ENCODE peak calls at places on chromosomes 2 and 18, in seven cellular contexts. One of them, this sample, is unnamed.

GRCh38 chr18:63646916-63647315 is 2.9 kb upstream of the SERPINB4 start:
- DNase-seq in iPS DF 6.9: no peak
- DNase-seq in astrocyte: no peak
- DNase-seq in hepatocyte: no peak
- DNase-seq in fibroblast of mammary gland: peak; percentile 19
- DNase-seq in thoracic aorta: no peak
- DNase-seq in fibroblast of lung: no peak
- DNase-seq in this sample: no peak

GRCh38 chr2:159052157-159052561 is 83.7 kb downstream of the TANC1 start:
- DNase-seq in thoracic aorta: no peak
- DNase-seq in hepatocyte: no peak
- DNase-seq in iPS DF 6.9: no peak
- DNase-seq in fibroblast of mammary gland: no peak
- DNase-seq in astrocyte: no peak
- DNase-seq in fibroblast of lung: no peak
- DNase-seq in this sample: no peak

GRCh38 chr2:74578476-74578875 is 24.0 kb downstream of the DOK1 start:
- DNase-seq in iPS DF 6.9: no peak
- DNase-seq in hepatocyte: no peak
- DNase-seq in thoracic aorta: no peak
- DNase-seq in astrocyte: no peak
- DNase-seq in fibroblast of lung: no peak
- DNase-seq in fibroblast of mammary gland: no peak
- DNase-seq in this sample: no peak

GRCh38 chr18:71336811-71337210 is 1048.0 kb downstream of the SOCS6 start:
- DNase-seq in thoracic aorta: no peak
- DNase-seq in fibroblast of mammary gland: no peak
- DNase-seq in iPS DF 6.9: no peak
- DNase-seq in fibroblast of lung: no peak
- DNase-seq in hepatocyte: no peak
- DNase-seq in astrocyte: no peak
- DNase-seq in this sample: no peak

GRCh38 chr2:25700221-25700660 is 26.9 kb upstream of the DTNB start:
- DNase-seq in fibroblast of mammary gland: peak; percentile 69
- DNase-seq in hepatocyte: peak; percentile 70
- DNase-seq in thoracic aorta: no peak
- DNase-seq in iPS DF 6.9: no peak
- DNase-seq in fibroblast of lung: peak; percentile 33
- DNase-seq in astrocyte: peak; percentile 27
- DNase-seq in this sample: peak; percentile 29

GRCh38 chr2:236562434-236562833 is 7.2 kb upstream of the ACKR3 start:
- DNase-seq in fibroblast of mammary gland: peak; percentile 33
- DNase-seq in fibroblast of lung: no peak
- DNase-seq in thoracic aorta: no peak
- DNase-seq in iPS DF 6.9: no peak
- DNase-seq in hepatocyte: no peak
- DNase-seq in astrocyte: no peak
- DNase-seq in this sample: no peak

GRCh38 chr2:229090231-229090630 is 180.9 kb downstream of the PID1 start:
- DNase-seq in iPS DF 6.9: no peak
- DNase-seq in fibroblast of lung: peak; percentile 9
- DNase-seq in thoracic aorta: no peak
- DNase-seq in hepatocyte: no peak
- DNase-seq in fibroblast of mammary gland: peak; percentile 70
- DNase-seq in astrocyte: no peak
- DNase-seq in this sample: peak; percentile 77

GRCh38 chr18:76445275-76445674 is 49.8 kb downstream of the ZNF516 start:
- DNase-seq in iPS DF 6.9: no peak
- DNase-seq in hepatocyte: no peak
- DNase-seq in fibroblast of mammary gland: peak; percentile 90
- DNase-seq in thoracic aorta: no peak
- DNase-seq in fibroblast of lung: peak; percentile 93
- DNase-seq in astrocyte: peak; percentile 92
- DNase-seq in this sample: peak; percentile 43

GRCh38 chr2:208252766-208253492 is 1.9 kb downstream of the IDH1 start:
- DNase-seq in astrocyte: no peak
- DNase-seq in thoracic aorta: no peak
- DNase-seq in fibroblast of lung: peak; percentile 1
- DNase-seq in hepatocyte: no peak
- DNase-seq in fibroblast of mammary gland: no peak
- DNase-seq in iPS DF 6.9: no peak
- DNase-seq in this sample: no peak

GRCh38 chr2:197255550-197255949 is 55.0 kb downstream of the ANKRD44 start:
- DNase-seq in thoracic aorta: no peak
- DNase-seq in iPS DF 6.9: no peak
- DNase-seq in fibroblast of lung: peak; percentile 58
- DNase-seq in hepatocyte: peak; percentile 49
- DNase-seq in fibroblast of mammary gland: no peak
- DNase-seq in astrocyte: peak; percentile 43
- DNase-seq in this sample: peak; percentile 30

GRCh38 chr18:70295633-70296188 is 6.9 kb downstream of the SOCS6 start:
- DNase-seq in thoracic aorta: no peak
- DNase-seq in fibroblast of lung: no peak
- DNase-seq in astrocyte: no peak
- DNase-seq in fibroblast of mammary gland: peak; percentile 43
- DNase-seq in iPS DF 6.9: no peak
- DNase-seq in hepatocyte: no peak
- DNase-seq in this sample: no peak
- H3K4me3 ChIP-seq in thoracic aorta: no peak overlapping the region
- H3K4me3 ChIP-seq in fibroblast of lung: no peak overlapping the region
- H3K4me3 ChIP-seq in astrocyte: no peak overlapping the region
- H3K4me3 ChIP-seq in fibroblast of mammary gland: no peak overlapping the region
- H3K4me3 ChIP-seq in iPS DF 6.9: no peak overlapping the region
- H3K4me3 ChIP-seq in hepatocyte: no peak overlapping the region
- H3K4me3 ChIP-seq in this sample: no peak overlapping the region

GRCh38 chr2:215619022-215619958 is 183.4 kb upstream of the FN1 start:
- DNase-seq in fibroblast of mammary gland: peak; percentile 86
- DNase-seq in iPS DF 6.9: no peak
- DNase-seq in astrocyte: peak; percentile 94
- DNase-seq in thoracic aorta: no peak
- DNase-seq in fibroblast of lung: peak; percentile 94
- DNase-seq in hepatocyte: peak; percentile 52
- DNase-seq in this sample: no peak
- H3K4me3 ChIP-seq in fibroblast of mammary gland: no peak overlapping the region
- H3K4me3 ChIP-seq in iPS DF 6.9: no peak overlapping the region
- H3K4me3 ChIP-seq in astrocyte: no peak overlapping the region
- H3K4me3 ChIP-seq in thoracic aorta: peak overlapping the region; percentile 16
- H3K4me3 ChIP-seq in fibroblast of lung: no peak overlapping the region
- H3K4me3 ChIP-seq in hepatocyte: no peak overlapping the region
- H3K4me3 ChIP-seq in this sample: no peak overlapping the region

GRCh38 chr2:215668329-215668728 is 232.5 kb upstream of the FN1 start:
- DNase-seq in hepatocyte: no peak
- DNase-seq in astrocyte: no peak
- DNase-seq in iPS DF 6.9: no peak
- DNase-seq in fibroblast of mammary gland: peak; percentile 52
- DNase-seq in thoracic aorta: no peak
- DNase-seq in fibroblast of lung: no peak
- DNase-seq in this sample: no peak
- H3K4me3 ChIP-seq in hepatocyte: no peak overlapping the region
- H3K4me3 ChIP-seq in astrocyte: no peak overlapping the region
- H3K4me3 ChIP-seq in iPS DF 6.9: no peak overlapping the region
- H3K4me3 ChIP-seq in fibroblast of mammary gland: no peak overlapping the region
- H3K4me3 ChIP-seq in thoracic aorta: no peak overlapping the region
- H3K4me3 ChIP-seq in fibroblast of lung: no peak overlapping the region
- H3K4me3 ChIP-seq in this sample: no peak overlapping the region

GRCh38 chr2:120231974-120232635 is 8.9 kb upstream of the TMEM185B start:
- DNase-seq in fibroblast of mammary gland: peak; percentile 50
- DNase-seq in thoracic aorta: no peak
- DNase-seq in fibroblast of lung: no peak
- DNase-seq in iPS DF 6.9: no peak
- DNase-seq in hepatocyte: no peak
- DNase-seq in astrocyte: no peak
- DNase-seq in this sample: no peak

GRCh38 chr2:120229341-120229740 is 6.1 kb upstream of the TMEM185B start:
- DNase-seq in astrocyte: no peak
- DNase-seq in fibroblast of lung: no peak
- DNase-seq in hepatocyte: no peak
- DNase-seq in thoracic aorta: no peak
- DNase-seq in fibroblast of mammary gland: no peak
- DNase-seq in iPS DF 6.9: no peak
- DNase-seq in this sample: no peak

GRCh38 chr2:120231564-120231973 is 8.4 kb upstream of the TMEM185B start:
- DNase-seq in fibroblast of mammary gland: no peak
- DNase-seq in astrocyte: no peak
- DNase-seq in iPS DF 6.9: no peak
- DNase-seq in hepatocyte: no peak
- DNase-seq in fibroblast of lung: no peak
- DNase-seq in thoracic aorta: no peak
- DNase-seq in this sample: no peak

GRCh38 chr2:120228503-120228902 is 5.3 kb upstream of the TMEM185B start:
- DNase-seq in astrocyte: no peak
- DNase-seq in fibroblast of lung: no peak
- DNase-seq in iPS DF 6.9: no peak
- DNase-seq in fibroblast of mammary gland: no peak
- DNase-seq in thoracic aorta: no peak
- DNase-seq in hepatocyte: no peak
- DNase-seq in this sample: no peak

GRCh38 chr2:120230515-120231471 is 7.6 kb upstream of the TMEM185B start:
- DNase-seq in fibroblast of mammary gland: no peak
- DNase-seq in thoracic aorta: no peak
- DNase-seq in astrocyte: no peak
- DNase-seq in iPS DF 6.9: no peak
- DNase-seq in hepatocyte: peak; percentile 60
- DNase-seq in fibroblast of lung: no peak
- DNase-seq in this sample: no peak
- H3K4me3 ChIP-seq in fibroblast of mammary gland: no peak overlapping the region
- H3K4me3 ChIP-seq in thoracic aorta: no peak overlapping the region
- H3K4me3 ChIP-seq in astrocyte: no peak overlapping the region
- H3K4me3 ChIP-seq in iPS DF 6.9: no peak overlapping the region
- H3K4me3 ChIP-seq in hepatocyte: no peak overlapping the region
- H3K4me3 ChIP-seq in fibroblast of lung: no peak overlapping the region
- H3K4me3 ChIP-seq in this sample: no peak overlapping the region

GRCh38 chr18:9017900-9018217 is 84.6 kb upstream of the NDUFV2 start:
- DNase-seq in astrocyte: peak; percentile 70
- DNase-seq in fibroblast of mammary gland: peak; percentile 91
- DNase-seq in fibroblast of lung: peak; percentile 79
- DNase-seq in iPS DF 6.9: no peak
- DNase-seq in thoracic aorta: peak; percentile 7
- DNase-seq in hepatocyte: no peak
- DNase-seq in this sample: no peak

GRCh38 chr18:9019135-9019534 is 83.4 kb upstream of the NDUFV2 start:
- DNase-seq in thoracic aorta: no peak
- DNase-seq in fibroblast of mammary gland: no peak
- DNase-seq in fibroblast of lung: no peak
- DNase-seq in astrocyte: no peak
- DNase-seq in hepatocyte: no peak
- DNase-seq in iPS DF 6.9: no peak
- DNase-seq in this sample: no peak

GRCh38 chr18:9015689-9016088 is 86.8 kb upstream of the NDUFV2 start:
- DNase-seq in fibroblast of lung: no peak
- DNase-seq in astrocyte: no peak
- DNase-seq in hepatocyte: no peak
- DNase-seq in thoracic aorta: no peak
- DNase-seq in fibroblast of mammary gland: no peak
- DNase-seq in iPS DF 6.9: no peak
- DNase-seq in this sample: no peak

GRCh38 chr18:9017170-9017899 is 85.2 kb upstream of the NDUFV2 start:
- DNase-seq in hepatocyte: peak; percentile 76
- DNase-seq in iPS DF 6.9: peak; percentile 22
- DNase-seq in fibroblast of mammary gland: peak; percentile 96
- DNase-seq in astrocyte: peak; percentile 92
- DNase-seq in thoracic aorta: peak; percentile 35
- DNase-seq in fibroblast of lung: peak; percentile 96
- DNase-seq in this sample: peak; percentile 96

GRCh38 chr18:9016819-9017169 is 85.7 kb upstream of the NDUFV2 start:
- DNase-seq in hepatocyte: no peak
- DNase-seq in fibroblast of mammary gland: peak; percentile 69
- DNase-seq in thoracic aorta: no peak
- DNase-seq in astrocyte: no peak
- DNase-seq in fibroblast of lung: no peak
- DNase-seq in iPS DF 6.9: peak; percentile 13
- DNase-seq in this sample: no peak
- H3K4me3 ChIP-seq in hepatocyte: no peak overlapping the region
- H3K4me3 ChIP-seq in fibroblast of mammary gland: peak overlapping the region; percentile 7
- H3K4me3 ChIP-seq in thoracic aorta: peak overlapping the region; percentile 70
- H3K4me3 ChIP-seq in astrocyte: no peak overlapping the region
- H3K4me3 ChIP-seq in fibroblast of lung: no peak overlapping the region
- H3K4me3 ChIP-seq in iPS DF 6.9: no peak overlapping the region
- H3K4me3 ChIP-seq in this sample: peak overlapping the region; percentile 36

DNA sequence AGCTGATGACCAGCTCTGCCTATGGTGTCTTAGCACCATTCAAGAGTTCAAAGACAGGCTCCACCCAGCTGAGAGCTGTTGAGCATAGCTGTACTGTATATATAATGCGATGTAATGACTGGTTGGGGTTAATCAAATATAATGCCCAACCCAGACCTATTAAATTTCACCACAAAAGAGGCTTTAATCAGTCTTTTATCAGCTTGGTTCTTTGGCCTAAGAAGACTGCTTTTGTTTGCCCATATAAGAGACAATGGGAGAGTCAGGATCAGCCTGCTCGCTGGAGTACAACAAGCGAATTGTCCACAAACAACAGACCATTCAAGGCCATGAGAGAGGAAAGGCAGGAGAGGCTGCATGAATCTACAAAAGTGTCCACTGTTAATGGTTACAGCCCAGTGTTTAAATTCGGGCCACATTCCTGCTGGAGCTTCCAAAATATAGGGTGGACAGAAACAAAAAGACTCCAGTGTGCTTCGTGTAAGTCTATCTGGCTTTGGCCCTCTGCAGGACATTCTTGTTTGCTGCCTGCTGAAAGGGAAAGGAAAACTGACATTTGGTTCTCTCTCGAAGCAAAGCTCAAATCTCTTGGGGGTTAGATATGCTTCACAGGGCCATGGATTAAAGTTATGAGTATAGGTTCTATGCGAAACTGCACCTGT is 299.0 kb upstream of the FBXO11 start:
- DNase-seq in astrocyte: no peak
- DNase-seq in fibroblast of mammary gland: no peak
- DNase-seq in thoracic aorta: no peak
- DNase-seq in iPS DF 6.9: no peak
- DNase-seq in fibroblast of lung: no peak
- DNase-seq in hepatocyte: no peak
- DNase-seq in this sample: no peak
- H3K4me3 ChIP-seq in astrocyte: no peak overlapping the region
- H3K4me3 ChIP-seq in fibroblast of mammary gland: no peak overlapping the region
- H3K4me3 ChIP-seq in thoracic aorta: no peak overlapping the region
- H3K4me3 ChIP-seq in iPS DF 6.9: no peak overlapping the region
- H3K4me3 ChIP-seq in fibroblast of lung: no peak overlapping the region
- H3K4me3 ChIP-seq in hepatocyte: no peak overlapping the region
- H3K4me3 ChIP-seq in this sample: no peak overlapping the region

DNA sequence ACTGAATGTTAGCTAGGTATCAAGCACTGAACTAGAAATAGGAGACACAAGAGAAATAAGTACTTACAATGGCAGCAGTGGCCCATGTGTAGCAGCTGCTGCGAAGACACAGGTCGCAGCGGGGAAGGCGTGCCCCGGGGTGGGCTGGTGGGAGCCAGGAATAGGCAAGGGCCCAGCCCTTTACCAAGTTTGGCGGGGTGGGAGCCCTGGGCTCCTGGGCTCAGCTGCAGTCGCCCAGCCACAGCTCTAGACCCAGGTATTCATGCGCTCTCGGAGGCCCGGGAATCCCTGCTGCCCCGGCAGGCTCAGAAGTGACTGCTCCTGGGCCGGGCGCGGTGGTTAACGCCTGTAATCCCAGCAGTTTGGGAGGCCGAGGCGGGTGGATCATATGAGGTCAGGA is 1287.3 kb downstream of the CNTNAP5 start:
- DNase-seq in fibroblast of mammary gland: no peak
- DNase-seq in fibroblast of lung: no peak
- DNase-seq in hepatocyte: no peak
- DNase-seq in thoracic aorta: no peak
- DNase-seq in astrocyte: no peak
- DNase-seq in iPS DF 6.9: no peak
- DNase-seq in this sample: no peak
- H3K4me3 ChIP-seq in fibroblast of mammary gland: no peak overlapping the region
- H3K4me3 ChIP-seq in fibroblast of lung: no peak overlapping the region
- H3K4me3 ChIP-seq in hepatocyte: no peak overlapping the region
- H3K4me3 ChIP-seq in thoracic aorta: no peak overlapping the region
- H3K4me3 ChIP-seq in astrocyte: no peak overlapping the region
- H3K4me3 ChIP-seq in iPS DF 6.9: no peak overlapping the region
- H3K4me3 ChIP-seq in this sample: no peak overlapping the region

This sample was measured in MG63.